ENCODE peak calls at places on chromosome 14, in ten cellular contexts. D is testis; O is sigmoid colon; T is stomach; M is CD8-positive, alpha-beta T cell; N is dorsolateral prefrontal cortex; C is IMR-90; P is lung; J is foreskin keratinocyte; Z is left lung. U is an unnamed sample.

GRCh38 chr14:104680056-104680805 is 9.2 kb upstream of the INF2 start:
- DNase-seq in D (no peak), O (peak; percentile 79), T (peak; percentile 77), M (no peak), N (peak; percentile 92), C (peak; percentile 85), P (no peak), J (no peak), Z (no peak), U (peak; percentile 69)

GRCh38 chr14:76900406-76901085 is 74.3 kb downstream of the LRRC74A start:
- DNase-seq in D (no peak), O (no peak), T (no peak), M (no peak), N (no peak), C (no peak), P (no peak), J (no peak), Z (no peak), U (no peak)

GRCh38 chr14:102117852-102118251 is 21.8 kb upstream of the WDR20 start:
- DNase-seq in D (no peak), O (peak; percentile 44), T (no peak), M (no peak), N (no peak), C (no peak), P (no peak), J (no peak), Z (no peak), U (no peak)

GRCh38 chr14:95993768-95994592 is 45.2 kb upstream of the C14orf132 start:
- DNase-seq in D (peak; percentile 40), O (no peak), T (no peak), M (no peak), N (no peak), C (peak; percentile 53), P (no peak), J (no peak), Z (no peak), U (no peak)

GRCh38 chr14:74521756-74522155 is 28.2 kb downstream of the ISCA2 start:
- DNase-seq in D (no peak), O (no peak), T (no peak), M (no peak), N (no peak), C (no peak), P (no peak), J (no peak), Z (no peak), U (no peak)

GRCh38 chr14:104284636-104285482 is 146.5 kb downstream of the KIF26A start:
- DNase-seq in D (no peak), O (peak; percentile 56), T (no peak), M (no peak), N (peak; percentile 40), C (no peak), P (no peak), J (no peak), Z (peak; percentile 27), U (peak; percentile 7)

GRCh38 chr14:26527095-26527494 is 70.7 kb downstream of the NOVA1 start:
- DNase-seq in D (no peak), O (no peak), T (no peak), M (no peak), N (no peak), C (peak; percentile 72), P (no peak), J (peak; percentile 7), Z (no peak), U (no peak)

GRCh38 chr14:35403085-35403396 is 1.5 kb downstream of the NFKBIA start:
- DNase-seq in D (no peak), O (peak; percentile 80), T (no peak), M (no peak), N (no peak), C (peak; percentile 58), P (no peak), J (no peak), Z (no peak), U (peak; percentile 42)

GRCh38 chr14:29242755-29243340 is 476.3 kb downstream of the FOXG1 start:
- DNase-seq in D (no peak), O (no peak), T (no peak), M (no peak), N (no peak), C (peak; percentile 8), P (no peak), J (no peak), Z (no peak), U (no peak)

GRCh38 chr14:99702115-99702514 is 18.0 kb downstream of the CYP46A1 start:
- DNase-seq in D (no peak), O (no peak), T (no peak), M (no peak), N (no peak), C (no peak), P (no peak), J (no peak), Z (no peak), U (no peak)

GRCh38 chr14:95216013-95216412 is 58.7 kb upstream of the DICER1 start:
- DNase-seq in D (no peak), O (no peak), T (no peak), M (no peak), N (no peak), C (no peak), P (no peak), J (no peak), Z (no peak), U (no peak)

GRCh38 chr14:80358112-80358511 is 146.8 kb upstream of the DIO2 start:
- DNase-seq in D (no peak), O (no peak), T (no peak), M (no peak), N (no peak), C (no peak), P (no peak), J (no peak), Z (no peak), U (no peak)

GRCh38 chr14:94128216-94128839 is 1.1 kb downstream of the IFI27L2 start:
- DNase-seq in D (peak; percentile 13), O (peak; percentile 18), T (peak; percentile 17), M (no peak), N (peak; percentile 41), C (no peak), P (no peak), J (no peak), Z (no peak), U (peak; percentile 41)

GRCh38 chr14:77018785-77019184 is 9.7 kb downstream of the IRF2BPL start:
- DNase-seq in D (no peak), O (no peak), T (no peak), M (no peak), N (no peak), C (no peak), P (no peak), J (no peak), Z (no peak), U (no peak)

GRCh38 chr14:51554339-51554920 is 97.3 kb upstream of the FRMD6 start:
- DNase-seq in D (no peak), O (no peak), T (no peak), M (no peak), N (no peak), C (peak; percentile 96), P (no peak), J (peak; percentile 76), Z (no peak), U (no peak)

GRCh38 chr14:64950889-64951288 is 8.3 kb upstream of the GPX2 start:
- DNase-seq in D (no peak), O (no peak), T (no peak), M (no peak), N (peak; percentile 82), C (no peak), P (no peak), J (no peak), Z (no peak), U (peak; percentile 50)

GRCh38 chr14:64951724-64952123 is 9.2 kb upstream of the GPX2 start:
- DNase-seq in D (no peak), O (peak; percentile 12), T (no peak), M (no peak), N (no peak), C (no peak), P (no peak), J (no peak), Z (no peak), U (peak; percentile 48)

GRCh38 chr14:64952598-64953309 is 10.2 kb upstream of the GPX2 start:
- DNase-seq in D (no peak), O (peak; percentile 4), T (no peak), M (no peak), N (no peak), C (no peak), P (no peak), J (no peak), Z (no peak), U (no peak)

GRCh38 chr14:64953310-64953654 is 10.7 kb upstream of the GPX2 start:
- DNase-seq in D (no peak), O (peak; percentile 43), T (no peak), M (no peak), N (no peak), C (no peak), P (no peak), J (no peak), Z (no peak), U (no peak)

DNA sequence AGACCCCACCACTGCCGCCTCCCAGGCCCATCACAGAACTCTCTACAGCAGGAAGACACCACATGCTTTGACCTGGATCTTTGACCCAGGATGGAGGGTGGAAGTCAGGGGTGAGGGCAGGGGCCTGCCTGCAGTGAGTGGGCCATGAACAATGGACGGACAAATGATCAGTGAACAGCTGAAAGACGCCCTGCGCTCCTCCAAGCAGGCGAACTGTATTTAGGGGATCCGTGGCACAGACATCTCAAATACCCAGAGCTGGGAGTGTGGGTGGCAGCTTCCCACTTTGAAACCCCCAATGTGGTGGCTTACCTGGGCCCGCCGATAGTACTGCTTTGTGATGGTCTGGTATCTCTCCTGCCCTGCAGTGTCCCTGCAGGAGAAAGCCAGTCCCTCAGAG is 8.7 kb upstream of the GPX2 start:
- DNase-seq in D (no peak), O (no peak), T (no peak), M (no peak), N (no peak), C (no peak), P (no peak), J (no peak), Z (no peak), U (no peak)
- H3K27ac ChIP-seq in D (no peak overlapping the region), O (no peak overlapping the region), T (no peak overlapping the region), M (no peak overlapping the region), N (peak overlapping the region; percentile 78), C (no peak overlapping the region), P (no peak overlapping the region), J (no peak overlapping the region), Z (no peak overlapping the region), U (peak overlapping the region; percentile 59)

GRCh38 chr14:32006267-32007110 is 70.6 kb upstream of the ARHGAP5 start:
- DNase-seq in D (no peak), O (no peak), T (no peak), M (no peak), N (peak; percentile 58), C (peak; percentile 19), P (no peak), J (no peak), Z (no peak), U (no peak)
- H3K27ac ChIP-seq in D (peak overlapping the region; percentile 35), O (no peak overlapping the region), T (peak overlapping the region; percentile 23), M (no peak overlapping the region), N (no peak overlapping the region), C (no peak overlapping the region), P (no peak overlapping the region), J (no peak overlapping the region), Z (no peak overlapping the region), U (peak overlapping the region; percentile 4)

GRCh38 chr14:92985521-92985920 is 62.6 kb downstream of the CHGA start:
- DNase-seq in D (no peak), O (no peak), T (no peak), M (no peak), N (no peak), C (no peak), P (no peak), J (no peak), Z (no peak), U (no peak)
- H3K27ac ChIP-seq in D (peak overlapping the region; percentile 82), O (peak overlapping the region; percentile 84), T (no peak overlapping the region), M (no peak overlapping the region), N (peak overlapping the region; percentile 49), C (no peak overlapping the region), P (peak overlapping the region; percentile 17), J (no peak overlapping the region), Z (no peak overlapping the region), U (peak overlapping the region; percentile 22)

GRCh38 chr14:70708717-70709570 is 67.2 kb downstream of the TTC9 start:
- DNase-seq in D (no peak), O (no peak), T (no peak), M (no peak), N (no peak), C (no peak), P (no peak), J (no peak), Z (no peak), U (no peak)
- H3K27ac ChIP-seq in D (no peak overlapping the region), O (no peak overlapping the region), T (no peak overlapping the region), M (no peak overlapping the region), N (no peak overlapping the region), C (no peak overlapping the region), P (no peak overlapping the region), J (no peak overlapping the region), Z (no peak overlapping the region), U (no peak overlapping the region)